ENCODE peak calls at places on chromosomes 7 and 10, in six cellular contexts. One of them, this sample, is unnamed.

GRCh38 chr7:33062023-33062781 is at the start of gene NT5C3A:
- DNase-seq in left cardiac atrium: peak
- DNase-seq in T-helper 1 cell: peak
- DNase-seq in WERI-Rb-1: peak
- DNase-seq in memory B cell: no peak
- DNase-seq in brain microvascular endothelial cell: peak
- DNase-seq in this sample: peak

GRCh38 chr10:117138838-117139580 is 939 bp upstream of the VAX1 start:
- DNase-seq in brain microvascular endothelial cell: no peak
- DNase-seq in memory B cell: no peak
- DNase-seq in T-helper 1 cell: no peak
- DNase-seq in left cardiac atrium: no peak
- DNase-seq in WERI-Rb-1: peak
- DNase-seq in this sample: no peak

GRCh38 chr7:108584211-108584610 is 14.5 kb downstream of the DNAJB9 start:
- DNase-seq in WERI-Rb-1: no peak
- DNase-seq in left cardiac atrium: no peak
- DNase-seq in memory B cell: no peak
- DNase-seq in brain microvascular endothelial cell: no peak
- DNase-seq in T-helper 1 cell: no peak
- DNase-seq in this sample: peak

GRCh38 chr10:33273295-33274002 is 61.0 kb downstream of the NRP1 start:
- DNase-seq in T-helper 1 cell: no peak
- DNase-seq in brain microvascular endothelial cell: peak
- DNase-seq in left cardiac atrium: peak
- DNase-seq in WERI-Rb-1: no peak
- DNase-seq in memory B cell: no peak
- DNase-seq in this sample: peak

GRCh38 chr10:22346087-22346661 is 878 bp downstream of the SPAG6 start:
- DNase-seq in memory B cell: no peak
- DNase-seq in brain microvascular endothelial cell: no peak
- DNase-seq in WERI-Rb-1: no peak
- DNase-seq in T-helper 1 cell: no peak
- DNase-seq in left cardiac atrium: no peak
- DNase-seq in this sample: no peak

GRCh38 chr7:94396606-94397005 is 1.9 kb downstream of the COL1A2 start:
- DNase-seq in memory B cell: no peak
- DNase-seq in WERI-Rb-1: no peak
- DNase-seq in brain microvascular endothelial cell: no peak
- DNase-seq in T-helper 1 cell: no peak
- DNase-seq in left cardiac atrium: no peak
- DNase-seq in this sample: peak

GRCh38 chr7:37977243-37977642 is 56.8 kb downstream of the EPDR1 start:
- DNase-seq in memory B cell: no peak
- DNase-seq in brain microvascular endothelial cell: peak
- DNase-seq in T-helper 1 cell: no peak
- DNase-seq in left cardiac atrium: no peak
- DNase-seq in WERI-Rb-1: no peak
- DNase-seq in this sample: no peak

GRCh38 chr10:70984986-70985719 is 96.8 kb upstream of the PCBD1 start:
- DNase-seq in brain microvascular endothelial cell: no peak
- DNase-seq in left cardiac atrium: no peak
- DNase-seq in WERI-Rb-1: no peak
- DNase-seq in memory B cell: no peak
- DNase-seq in T-helper 1 cell: no peak
- DNase-seq in this sample: no peak

GRCh38 chr10:3780766-3781457 is 4.1 kb downstream of the KLF6 start:
- DNase-seq in memory B cell: peak
- DNase-seq in WERI-Rb-1: no peak
- DNase-seq in left cardiac atrium: no peak
- DNase-seq in T-helper 1 cell: no peak
- DNase-seq in brain microvascular endothelial cell: no peak
- DNase-seq in this sample: no peak

GRCh38 chr10:132630666-132631347 is 93.2 kb downstream of the INPP5A start:
- DNase-seq in left cardiac atrium: peak
- DNase-seq in T-helper 1 cell: no peak
- DNase-seq in memory B cell: no peak
- DNase-seq in brain microvascular endothelial cell: no peak
- DNase-seq in WERI-Rb-1: no peak
- DNase-seq in this sample: peak

GRCh38 chr7:99375070-99375807 is 709 bp downstream of the ARPC1B start:
- DNase-seq in WERI-Rb-1: peak
- DNase-seq in T-helper 1 cell: peak
- DNase-seq in brain microvascular endothelial cell: peak
- DNase-seq in memory B cell: peak
- DNase-seq in left cardiac atrium: peak
- DNase-seq in this sample: peak

GRCh38 chr7:39952791-39953190 is 2.7 kb downstream of the CDK13 start:
- DNase-seq in T-helper 1 cell: no peak
- DNase-seq in left cardiac atrium: no peak
- DNase-seq in memory B cell: no peak
- DNase-seq in WERI-Rb-1: no peak
- DNase-seq in brain microvascular endothelial cell: no peak
- DNase-seq in this sample: no peak

GRCh38 chr10:90862908-90863514 is 5.2 kb upstream of the HTR7 start:
- DNase-seq in brain microvascular endothelial cell: peak
- DNase-seq in WERI-Rb-1: no peak
- DNase-seq in left cardiac atrium: no peak
- DNase-seq in memory B cell: peak
- DNase-seq in T-helper 1 cell: no peak
- DNase-seq in this sample: peak

GRCh38 chr10:16968722-16969055 is 151.5 kb upstream of the RSU1 start:
- DNase-seq in WERI-Rb-1: no peak
- DNase-seq in brain microvascular endothelial cell: no peak
- DNase-seq in memory B cell: no peak
- DNase-seq in left cardiac atrium: no peak
- DNase-seq in T-helper 1 cell: no peak
- DNase-seq in this sample: no peak

GRCh38 chr7:68176974-68177373 is 1180.3 kb downstream of the TYW1 start:
- DNase-seq in T-helper 1 cell: no peak
- DNase-seq in left cardiac atrium: peak
- DNase-seq in brain microvascular endothelial cell: peak
- DNase-seq in WERI-Rb-1: peak
- DNase-seq in memory B cell: peak
- DNase-seq in this sample: no peak

GRCh38 chr10:34727595-34728033 is 87.5 kb downstream of the PARD3 start:
- DNase-seq in memory B cell: no peak
- DNase-seq in brain microvascular endothelial cell: no peak
- DNase-seq in T-helper 1 cell: no peak
- DNase-seq in left cardiac atrium: no peak
- DNase-seq in WERI-Rb-1: no peak
- DNase-seq in this sample: no peak

GRCh38 chr10:21910798-21911197 is 92.7 kb downstream of the DNAJC1 start:
- DNase-seq in left cardiac atrium: no peak
- DNase-seq in WERI-Rb-1: no peak
- DNase-seq in memory B cell: no peak
- DNase-seq in T-helper 1 cell: no peak
- DNase-seq in brain microvascular endothelial cell: no peak
- DNase-seq in this sample: no peak

GRCh38 chr7:90708841-90709317 is 112.8 kb downstream of the CDK14 start:
- DNase-seq in left cardiac atrium: no peak
- DNase-seq in WERI-Rb-1: peak
- DNase-seq in T-helper 1 cell: no peak
- DNase-seq in brain microvascular endothelial cell: no peak
- DNase-seq in memory B cell: peak
- DNase-seq in this sample: peak

GRCh38 chr7:28195925-28196324 is 15.3 kb upstream of the JAZF1 start:
- DNase-seq in left cardiac atrium: no peak
- DNase-seq in WERI-Rb-1: no peak
- DNase-seq in memory B cell: no peak
- DNase-seq in brain microvascular endothelial cell: no peak
- DNase-seq in T-helper 1 cell: no peak
- DNase-seq in this sample: no peak

GRCh38 chr10:132052124-132052523 is 13.6 kb upstream of the JAKMIP3 start:
- DNase-seq in brain microvascular endothelial cell: no peak
- DNase-seq in left cardiac atrium: no peak
- DNase-seq in WERI-Rb-1: no peak
- DNase-seq in T-helper 1 cell: no peak
- DNase-seq in memory B cell: no peak
- DNase-seq in this sample: no peak

GRCh38 chr10:44975487-44976331 is 2.9 kb downstream of the DEPP1 start:
- DNase-seq in memory B cell: no peak
- DNase-seq in brain microvascular endothelial cell: peak
- DNase-seq in WERI-Rb-1: peak
- DNase-seq in T-helper 1 cell: no peak
- DNase-seq in left cardiac atrium: no peak
- DNase-seq in this sample: peak

GRCh38 chr10:132891994-132892393 is 50.4 kb downstream of the CFAP46 start:
- DNase-seq in left cardiac atrium: no peak
- DNase-seq in brain microvascular endothelial cell: no peak
- DNase-seq in memory B cell: no peak
- DNase-seq in WERI-Rb-1: no peak
- DNase-seq in T-helper 1 cell: no peak
- DNase-seq in this sample: no peak

GRCh38 chr10:129090618-129091366 is 376.2 kb upstream of the MGMT start:
- DNase-seq in memory B cell: no peak
- DNase-seq in brain microvascular endothelial cell: no peak
- DNase-seq in WERI-Rb-1: no peak
- DNase-seq in T-helper 1 cell: no peak
- DNase-seq in left cardiac atrium: no peak
- DNase-seq in this sample: no peak

GRCh38 chr7:106068538-106068961 is 43.6 kb downstream of the SYPL1 start:
- DNase-seq in memory B cell: no peak
- DNase-seq in left cardiac atrium: no peak
- DNase-seq in brain microvascular endothelial cell: no peak
- DNase-seq in T-helper 1 cell: no peak
- DNase-seq in WERI-Rb-1: no peak
- DNase-seq in this sample: peak

GRCh38 chr7:99840136-99840869 is 12.5 kb downstream of the CYP3A43 start:
- DNase-seq in WERI-Rb-1: no peak
- DNase-seq in brain microvascular endothelial cell: no peak
- DNase-seq in T-helper 1 cell: no peak
- DNase-seq in left cardiac atrium: no peak
- DNase-seq in memory B cell: no peak
- DNase-seq in this sample: no peak

GRCh38 chr10:68543004-68543918 is 15.9 kb upstream of the SLC25A16 start:
- DNase-seq in brain microvascular endothelial cell: peak
- DNase-seq in left cardiac atrium: no peak
- DNase-seq in memory B cell: no peak
- DNase-seq in T-helper 1 cell: no peak
- DNase-seq in WERI-Rb-1: no peak
- DNase-seq in this sample: peak

GRCh38 chr10:89706011-89706410 is 4.6 kb downstream of the KIF20B start:
- DNase-seq in brain microvascular endothelial cell: no peak
- DNase-seq in left cardiac atrium: no peak
- DNase-seq in WERI-Rb-1: no peak
- DNase-seq in memory B cell: no peak
- DNase-seq in T-helper 1 cell: no peak
- DNase-seq in this sample: peak

GRCh38 chr10:48551796-48552591 is 52.9 kb downstream of the ARHGAP22 start:
- DNase-seq in WERI-Rb-1: peak
- DNase-seq in memory B cell: peak
- DNase-seq in brain microvascular endothelial cell: peak
- DNase-seq in T-helper 1 cell: no peak
- DNase-seq in left cardiac atrium: peak
- DNase-seq in this sample: peak

GRCh38 chr7:7114575-7115291 is 67.6 kb upstream of the C1GALT1 start:
- DNase-seq in T-helper 1 cell: no peak
- DNase-seq in brain microvascular endothelial cell: no peak
- DNase-seq in memory B cell: no peak
- DNase-seq in left cardiac atrium: no peak
- DNase-seq in WERI-Rb-1: no peak
- DNase-seq in this sample: no peak

This sample was measured in myocyte.